ENCODE peak calls at places on chromosome 3, in five cellular contexts. N is fibroblast of lung, M is A549, B is cardiac muscle cell, H is GM06990. X is an unnamed sample.

GRCh38 chr3:127706312-127706711 is 33.6 kb downstream of the ABTB1 start:
- DNase-seq in N (no peak), M (no peak), B (no peak), H (no peak), X (no peak)

GRCh38 chr3:147393261-147393964 is 12.9 kb downstream of the ZIC4 start:
- DNase-seq in N (no peak), M (no peak), B (no peak), H (no peak), X (no peak)

GRCh38 chr3:188712257-188712924 is 459.4 kb upstream of the TPRG1 start:
- DNase-seq in N (peak; percentile 91), M (no peak), B (peak; percentile 75), H (no peak), X (peak; percentile 76)

GRCh38 chr3:152574461-152575079 is 260.4 kb upstream of the P2RY1 start:
- DNase-seq in N (peak; percentile 45), M (peak; percentile 36), B (peak; percentile 84), H (no peak), X (peak; percentile 23)

GRCh38 chr3:115217678-115218451 is 70.8 kb upstream of the ZBTB20 start:
- DNase-seq in N (peak; percentile 83), M (peak; percentile 22), B (peak; percentile 81), H (no peak), X (peak; percentile 7)

GRCh38 chr3:149902498-149903139 is 68.1 kb downstream of the PFN2 start:
- DNase-seq in N (no peak), M (no peak), B (peak; percentile 12), H (no peak), X (no peak)

GRCh38 chr3:15610083-15610482 is 8.5 kb downstream of the BTD start:
- DNase-seq in N (peak; percentile 64), M (peak; percentile 64), B (peak; percentile 91), H (no peak), X (peak; percentile 69)

GRCh38 chr3:112126501-112126900 is 6.5 kb downstream of the GCSAM start:
- DNase-seq in N (peak; percentile 23), M (no peak), B (peak; percentile 21), H (no peak), X (no peak)

GRCh38 chr3:134430950-134431445 is 54.8 kb downstream of the ANAPC13 start:
- DNase-seq in N (peak; percentile 62), M (no peak), B (no peak), H (no peak), X (no peak)

GRCh38 chr3:104437131-104437750 is 929.5 kb upstream of the ALCAM start:
- DNase-seq in N (peak; percentile 89), M (peak; percentile 1), B (peak; percentile 68), H (no peak), X (no peak)

GRCh38 chr3:159911664-159912037 is 77.0 kb upstream of the IL12A start:
- DNase-seq in N (no peak), M (no peak), B (no peak), H (no peak), X (no peak)
- H3K4me3 ChIP-seq in N (no peak overlapping the region), M (no peak overlapping the region), B (no peak overlapping the region), H (peak overlapping the region; percentile 52), X (no peak overlapping the region)

DNA sequence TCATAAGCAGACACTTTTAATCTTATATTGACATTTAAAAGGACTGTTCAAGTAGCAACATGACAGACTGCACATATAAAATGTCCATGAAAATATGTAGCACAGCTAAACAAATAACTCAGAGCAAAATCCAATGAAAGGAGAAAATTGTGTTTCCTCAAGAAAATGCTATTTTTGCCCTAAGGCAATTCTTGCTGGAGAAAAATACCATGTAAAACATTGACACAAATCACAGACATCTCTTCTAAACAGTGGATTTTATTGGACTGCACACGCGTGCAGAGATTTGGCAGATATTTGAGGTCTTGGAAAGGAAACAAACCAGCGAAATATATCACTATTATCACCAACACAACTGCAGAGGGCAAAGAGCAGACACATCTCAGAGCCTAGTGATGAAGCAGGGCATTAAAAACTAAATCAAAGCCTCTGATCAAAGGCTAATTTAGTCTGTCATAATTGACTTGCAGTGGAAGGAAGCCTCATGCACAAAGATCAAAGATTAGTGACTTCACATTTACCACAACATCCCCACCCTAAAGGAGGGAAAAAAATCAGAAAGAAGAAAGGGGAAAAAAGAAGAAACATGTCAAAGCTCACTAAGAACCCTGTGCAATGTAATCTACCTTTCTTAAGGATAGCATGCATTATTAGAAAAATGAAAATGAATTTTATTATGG is 52.4 kb downstream of the CHL1 start:
- DNase-seq in N (no peak), M (no peak), B (no peak), H (no peak), X (no peak)
- H3K4me3 ChIP-seq in N (no peak overlapping the region), M (no peak overlapping the region), B (no peak overlapping the region), H (no peak overlapping the region), X (no peak overlapping the region)

GRCh38 chr3:179943097-179943880 is 93.4 kb downstream of the PEX5L start:
- DNase-seq in N (peak; percentile 8), M (no peak), B (no peak), H (no peak), X (no peak)

GRCh38 chr3:179945569-179945968 is 91.2 kb downstream of the PEX5L start:
- DNase-seq in N (no peak), M (no peak), B (no peak), H (no peak), X (no peak)

DNA sequence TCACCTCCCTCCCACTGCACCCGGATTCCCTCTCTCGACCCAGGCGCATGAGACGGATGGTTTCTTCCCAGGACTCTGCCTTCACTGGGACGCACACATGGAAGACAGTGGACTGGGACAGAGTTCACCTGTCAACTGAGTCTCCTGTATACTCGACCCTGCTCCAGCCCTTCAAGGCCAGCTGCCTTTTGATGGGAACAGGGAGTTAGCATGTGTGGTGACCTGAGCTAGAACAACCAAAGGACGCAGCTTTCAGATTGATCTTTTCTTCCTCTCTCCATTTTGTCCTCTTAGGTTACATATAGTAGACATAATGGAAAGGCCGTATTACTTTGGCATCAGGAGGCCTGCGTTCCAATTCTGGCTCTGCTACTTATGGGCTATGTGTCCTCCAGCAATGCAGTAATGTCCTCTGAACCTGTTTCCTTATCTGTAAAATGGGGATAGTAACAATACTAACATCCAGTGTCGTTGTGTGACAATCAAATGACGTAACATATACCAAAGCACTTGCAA is 94.1 kb downstream of the PEX5L start:
- DNase-seq in N (no peak), M (no peak), B (no peak), H (no peak), X (no peak)
- H3K4me3 ChIP-seq in N (peak overlapping the region; percentile 37), M (peak overlapping the region; percentile 38), B (no peak overlapping the region), H (no peak overlapping the region), X (peak overlapping the region; percentile 33)

GRCh38 chr3:24396338-24396737 is 98.3 kb downstream of the THRB start:
- DNase-seq in N (no peak), M (no peak), B (no peak), H (no peak), X (no peak)
- H3K4me3 ChIP-seq in N (no peak overlapping the region), M (no peak overlapping the region), B (no peak overlapping the region), H (no peak overlapping the region), X (no peak overlapping the region)

GRCh38 chr3:46559030-46559704 is 6.9 kb downstream of the LRRC2 start:
- DNase-seq in N (no peak), M (no peak), B (no peak), H (no peak), X (no peak)
- H3K4me3 ChIP-seq in N (no peak overlapping the region), M (peak overlapping the region; percentile 60), B (no peak overlapping the region), H (no peak overlapping the region), X (no peak overlapping the region)